ENCODE peak calls at places on chromosome 22, in five cellular contexts. N, O, T, R and C are unnamed samples.

GRCh38 chr22:39482768-39483167 is 19.3 kb upstream of the MIEF1 start:
- DNase-seq in N (no peak), O (no peak), T (no peak), R (no peak), C (no peak)

GRCh38 chr22:50136431-50137047 is 34.0 kb upstream of the PANX2 start:
- DNase-seq in N (no peak), O (no peak), T (no peak), R (no peak), C (no peak)

GRCh38 chr22:34993548-34993947 is 72.4 kb upstream of the ISX start:
- DNase-seq in N (no peak), O (no peak), T (no peak), R (no peak), C (no peak)

GRCh38 chr22:19814428-19814827 is 40.2 kb downstream of the GNB1L start:
- DNase-seq in N (no peak), O (no peak), T (no peak), R (no peak), C (no peak)

GRCh38 chr22:17627961-17628303 is 617 bp downstream of the ATP6V1E1 start:
- DNase-seq in N (no peak), O (no peak), T (no peak), R (no peak), C (no peak)

GRCh38 chr22:27885977-27886842 is 32.8 kb downstream of the PITPNB start:
- DNase-seq in N (peak; percentile 37), O (peak; percentile 28), T (peak; percentile 44), R (peak; percentile 31), C (peak; percentile 7)

GRCh38 chr22:22428222-22429098 is 80.1 kb downstream of the ZNF280B start:
- DNase-seq in N (no peak), O (no peak), T (no peak), R (no peak), C (no peak)

GRCh38 chr22:46293591-46294260 is 2.9 kb upstream of the GTSE1 start:
- DNase-seq in N (no peak), O (no peak), T (no peak), R (peak; percentile 45), C (no peak)

GRCh38 chr22:22197993-22198402 is 46.6 kb upstream of the VPREB1 start:
- DNase-seq in N (no peak), O (no peak), T (no peak), R (no peak), C (no peak)

GRCh38 chr22:38314992-38315800 is 2.0 kb downstream of the CSNK1E start:
- DNase-seq in N (no peak), O (no peak), T (peak; percentile 12), R (no peak), C (no peak)

GRCh38 chr22:37496651-37497599 is 10.7 kb upstream of the MFNG start:
- DNase-seq in N (no peak), O (no peak), T (peak; percentile 61), R (no peak), C (no peak)

GRCh38 chr22:31291716-31292644 is at the start of gene PIK3IP1:
- DNase-seq in N (peak; percentile 85), O (no peak), T (peak; percentile 89), R (peak; percentile 89), C (peak; percentile 69)

GRCh38 chr22:36385491-36386350 is 2.0 kb downstream of the MYH9 start:
- DNase-seq in N (peak; percentile 62), O (peak; percentile 30), T (no peak), R (peak; percentile 84), C (peak; percentile 61)

GRCh38 chr22:20013382-20013871 is 3.2 kb downstream of the ARVCF start:
- DNase-seq in N (no peak), O (no peak), T (peak; percentile 80), R (peak; percentile 62), C (no peak)

GRCh38 chr22:27420817-27421361 is 380.7 kb downstream of the MN1 start:
- DNase-seq in N (no peak), O (peak; percentile 33), T (no peak), R (no peak), C (no peak)

GRCh38 chr22:21989049-21989448 is 6.5 kb upstream of the TOP3B start:
- DNase-seq in N (no peak), O (no peak), T (no peak), R (no peak), C (no peak)

GRCh38 chr22:39543095-39543494 is 10.5 kb upstream of the RPS19BP1 start:
- DNase-seq in N (no peak), O (no peak), T (peak; percentile 88), R (peak; percentile 52), C (no peak)

GRCh38 chr22:48891688-48892380 is 935.8 kb downstream of the BRD1 start:
- DNase-seq in N (no peak), O (no peak), T (no peak), R (no peak), C (no peak)

GRCh38 chr22:48692734-48693376 is 1134.8 kb downstream of the BRD1 start:
- DNase-seq in N (no peak), O (no peak), T (no peak), R (no peak), C (no peak)

GRCh38 chr22:32700186-32700882 is 101.2 kb upstream of the TIMP3 start:
- DNase-seq in N (no peak), O (no peak), T (peak; percentile 74), R (no peak), C (no peak)